ENCODE peak calls at places on chromosomes 13 and 19, in four cellular contexts. P is H1, Q is IMR-90, L is mesendoderm. K is an unnamed sample.

GRCh38 chr19:8310342-8311055 is 2.3 kb upstream of the CD320 start:
- DNase-seq in Q (no peak), P (no peak), L (no peak), K (no peak)

GRCh38 chr19:39671739-39672363 is 16.1 kb downstream of the LGALS16 start:
- DNase-seq in P (peak; percentile 15), Q (peak; percentile 43), L (peak; percentile 73), K (peak; percentile 55)

GRCh38 chr13:59533561-59534337 is 630.0 kb downstream of the DIAPH3 start:
- DNase-seq in Q (peak; percentile 34), P (no peak), L (no peak), K (no peak)

GRCh38 chr13:104567114-104567513 is 1500.9 kb upstream of the SLC10A2 start:
- DNase-seq in P (no peak), Q (no peak), L (peak; percentile 47), K (no peak)

GRCh38 chr13:33352023-33352422 is 66.5 kb upstream of the STARD13 start:
- DNase-seq in Q (no peak), P (no peak), L (no peak), K (no peak)

GRCh38 chr13:43303040-43303729 is 279.8 kb downstream of the DNAJC15 start:
- DNase-seq in Q (peak; percentile 70), P (peak; percentile 38), L (peak; percentile 81), K (peak; percentile 73)

GRCh38 chr13:95494082-95494681 is 58.3 kb upstream of the CLDN10 start:
- DNase-seq in Q (peak; percentile 62), P (no peak), L (peak; percentile 66), K (no peak)

GRCh38 chr19:31271569-31271911 is 77.7 kb downstream of the TSHZ3 start:
- DNase-seq in Q (no peak), L (no peak), P (no peak), K (no peak)

GRCh38 chr19:494171-495046 is 1.9 kb upstream of the MADCAM1 start:
- DNase-seq in L (no peak), Q (no peak), P (no peak), K (peak; percentile 35)

GRCh38 chr13:33108620-33109019 is 92.4 kb downstream of the KL start:
- DNase-seq in L (no peak), P (no peak), Q (peak; percentile 71), K (no peak)

GRCh38 chr19:7337380-7338194 is 11.2 kb upstream of the ARHGEF18 start:
- DNase-seq in Q (no peak), P (no peak), L (no peak), K (no peak)

GRCh38 chr19:44620667-44621066 is 7.3 kb downstream of the IGSF23 start:
- DNase-seq in P (no peak), L (no peak), Q (peak; percentile 63), K (no peak)

GRCh38 chr19:11024259-11024658 is 63.4 kb downstream of the SMARCA4 start:
- DNase-seq in P (no peak), Q (no peak), L (no peak), K (no peak)

GRCh38 chr19:3387645-3388589 is 21.5 kb downstream of the NFIC start:
- DNase-seq in Q (peak; percentile 39), P (no peak), L (no peak), K (no peak)

GRCh38 chr19:45205810-45206209 is 27.2 kb downstream of the BLOC1S3 start:
- DNase-seq in L (no peak), P (no peak), Q (no peak), K (no peak)

DNA sequence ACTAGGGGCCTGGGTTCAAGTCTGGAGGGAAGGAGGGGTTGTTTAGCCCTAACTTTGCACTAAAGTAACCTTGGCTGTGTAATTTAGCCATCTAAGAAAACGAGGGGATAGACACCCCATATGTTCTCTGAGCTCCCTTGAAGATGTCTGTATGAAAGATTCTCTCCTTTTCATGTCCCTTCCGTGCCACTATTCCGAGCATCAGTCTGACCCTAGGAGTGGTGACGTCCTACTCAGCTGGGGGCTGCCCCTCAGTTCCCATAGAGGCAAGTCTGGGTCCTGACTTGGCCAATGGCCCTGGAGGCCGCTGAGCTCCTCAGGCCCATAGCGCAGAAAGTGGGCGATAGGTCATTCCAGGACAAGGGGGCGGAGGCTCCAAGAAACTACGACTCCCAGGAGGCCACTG is 790 bp upstream of the WDFY2 start:
- DNase-seq in Q (no peak), L (no peak), P (no peak), K (no peak)
- H4K8ac ChIP-seq in Q (peak overlapping the region; percentile 98), L (no peak overlapping the region), P (no peak overlapping the region), K (no peak overlapping the region)

DNA sequence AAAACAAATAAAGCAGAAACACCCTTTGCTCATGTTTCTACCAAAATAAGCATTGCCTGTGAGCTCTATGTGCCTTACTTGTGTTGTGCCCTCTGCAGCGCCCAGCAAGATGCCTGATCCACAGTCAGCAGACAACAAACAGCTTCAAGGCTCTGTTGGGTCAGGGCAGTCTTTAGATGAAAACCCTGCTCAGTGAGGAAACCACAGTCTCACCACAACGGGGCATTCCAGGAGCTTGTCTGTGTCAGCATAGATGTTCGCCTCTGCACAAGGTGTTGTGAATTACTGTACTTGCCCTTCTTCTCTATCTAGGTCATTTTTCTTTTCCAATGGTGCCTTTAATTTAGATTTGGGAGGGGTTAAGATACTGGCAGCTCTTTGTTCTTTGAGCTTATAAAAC is 251.9 kb downstream of the COL4A1 start:
- DNase-seq in P (no peak), Q (peak; percentile 18), L (no peak), K (no peak)
- H4K5ac ChIP-seq in P (no peak overlapping the region), Q (no peak overlapping the region), L (no peak overlapping the region), K (no peak overlapping the region)

DNA sequence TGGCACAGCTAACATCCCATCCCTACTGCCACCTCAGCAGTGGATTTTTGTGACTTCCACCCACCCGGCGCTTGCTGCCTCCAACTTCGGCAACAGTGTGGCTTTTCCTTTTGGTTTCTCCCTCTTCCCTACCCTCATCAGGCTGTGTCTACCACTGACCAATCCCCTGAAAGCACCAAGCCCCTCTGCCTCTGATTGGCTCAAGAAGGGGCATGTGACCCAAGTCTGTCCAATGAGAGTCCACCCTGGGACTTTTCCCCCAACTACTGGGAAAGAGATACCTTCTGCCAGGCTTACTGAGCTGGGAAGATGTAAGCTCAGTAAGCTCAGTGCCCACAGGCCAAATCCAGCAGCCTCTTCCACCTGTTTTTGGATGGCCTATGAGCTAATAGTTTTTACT is 5.8 kb downstream of the SMIM7 start:
- DNase-seq in P (no peak), Q (no peak), L (peak; percentile 43), K (peak; percentile 35)
- H4K8ac ChIP-seq in P (no peak overlapping the region), Q (no peak overlapping the region), L (no peak overlapping the region), K (no peak overlapping the region)

GRCh38 chr19:46637224-46637623 is 1.2 kb upstream of the GNG8 start:
- DNase-seq in Q (no peak), P (no peak), L (no peak), K (no peak)
- H4K5ac ChIP-seq in Q (no peak overlapping the region), P (no peak overlapping the region), L (no peak overlapping the region), K (no peak overlapping the region)

GRCh38 chr19:28867978-28868377 is 345.0 kb downstream of the UQCRFS1 start:
- DNase-seq in Q (no peak), L (no peak), P (no peak), K (no peak)

GRCh38 chr19:28868836-28869235 is 344.1 kb downstream of the UQCRFS1 start:
- DNase-seq in L (no peak), P (no peak), Q (no peak), K (no peak)

GRCh38 chr19:28873301-28873700 is 339.6 kb downstream of the UQCRFS1 start:
- DNase-seq in L (no peak), Q (no peak), P (no peak), K (no peak)

GRCh38 chr19:28869459-28869858 is 343.5 kb downstream of the UQCRFS1 start:
- DNase-seq in L (no peak), Q (no peak), P (no peak), K (no peak)

GRCh38 chr19:28871099-28871725 is 341.7 kb downstream of the UQCRFS1 start:
- DNase-seq in Q (no peak), P (no peak), L (no peak), K (no peak)
- H4K8ac ChIP-seq in Q (no peak overlapping the region), P (no peak overlapping the region), L (no peak overlapping the region), K (peak overlapping the region; percentile 53)